ENCODE peak calls at places on chromosomes 2 and 18, in eight cellular contexts. Y is WERI-Rb-1, B is fibroblast of lung, V is foreskin fibroblast, O is ovary, X is left ventricle myocardium inferior, I is H1, T is sigmoid colon. E is an unnamed sample.

GRCh38 chr2:195898505-195898904 is 170.1 kb downstream of the DNAH7 start:
- DNase-seq in Y (no peak), B (peak), V (peak), O (peak), X (peak), I (no peak), T (peak), E (peak)

GRCh38 chr18:13653746-13654455 is 72.5 kb downstream of the FAM210A start:
- DNase-seq in Y (peak), B (no peak), V (no peak), O (no peak), X (no peak), I (no peak), T (no peak), E (no peak)

GRCh38 chr2:169362346-169363026 is at the start of gene LRP2:
- DNase-seq in Y (peak), B (no peak), V (peak), O (no peak), X (no peak), I (peak), T (no peak), E (no peak)

GRCh38 chr2:129178356-129178755 is 801.1 kb upstream of the RAB6C start:
- DNase-seq in Y (no peak), B (peak), V (peak), O (no peak), X (peak), I (no peak), T (no peak), E (no peak)

GRCh38 chr18:42414756-42415454 is 459.9 kb downstream of the PIK3C3 start:
- DNase-seq in Y (no peak), B (peak), V (no peak), O (peak), X (no peak), I (no peak), T (no peak), E (peak)

GRCh38 chr2:207035855-207036254 is 96.5 kb downstream of the CPO start:
- DNase-seq in Y (no peak), B (no peak), V (no peak), O (no peak), X (no peak), I (no peak), T (no peak), E (no peak)

GRCh38 chr2:137964066-137964858 is at the start of gene HNMT:
- DNase-seq in Y (no peak), B (peak), V (peak), O (peak), X (no peak), I (peak), T (peak), E (no peak)

GRCh38 chr2:232667989-232668583 is 29.0 kb upstream of the GIGYF2 start:
- DNase-seq in Y (no peak), B (peak), V (no peak), O (no peak), X (no peak), I (no peak), T (no peak), E (no peak)

GRCh38 chr2:40127890-40128548 is 323.9 kb downstream of the SLC8A1 start:
- DNase-seq in Y (no peak), B (peak), V (peak), O (no peak), X (no peak), I (no peak), T (no peak), E (peak)

GRCh38 chr18:23141022-23141999 is 6.0 kb downstream of the CABLES1 start:
- DNase-seq in Y (no peak), B (no peak), V (peak), O (peak), X (peak), I (no peak), T (no peak), E (no peak)

GRCh38 chr2:222861411-222862067 is 703 bp downstream of the ACSL3 start:
- DNase-seq in Y (peak), B (peak), V (peak), O (peak), X (peak), I (no peak), T (peak), E (no peak)

GRCh38 chr2:54404270-54404669 is 51.9 kb upstream of the SPTBN1 start:
- DNase-seq in Y (no peak), B (peak), V (peak), O (no peak), X (no peak), I (no peak), T (no peak), E (no peak)

GRCh38 chr2:237864940-237865622 is 5.7 kb downstream of the RAMP1 start:
- DNase-seq in Y (no peak), B (peak), V (no peak), O (peak), X (no peak), I (peak), T (peak), E (no peak)

GRCh38 chr2:239926587-239927234 is 98.4 kb downstream of the NDUFA10 start:
- DNase-seq in Y (peak), B (peak), V (no peak), O (no peak), X (peak), I (no peak), T (no peak), E (no peak)

GRCh38 chr2:54808642-54809041 is 85.2 kb downstream of the EML6 start:
- DNase-seq in Y (no peak), B (no peak), V (peak), O (no peak), X (no peak), I (no peak), T (no peak), E (no peak)

GRCh38 chr2:85605406-85606115 is 3.1 kb upstream of the TMEM150A start:
- DNase-seq in Y (no peak), B (peak), V (peak), O (no peak), X (no peak), I (no peak), T (peak), E (peak)

GRCh38 chr2:84785950-84786349 is 94.9 kb downstream of the TRABD2A start:
- DNase-seq in Y (no peak), B (no peak), V (no peak), O (no peak), X (no peak), I (no peak), T (no peak), E (no peak)

GRCh38 chr2:197307933-197308521 is 2.6 kb downstream of the ANKRD44 start:
- DNase-seq in Y (no peak), B (no peak), V (no peak), O (no peak), X (no peak), I (no peak), T (no peak), E (no peak)

GRCh38 chr18:36129300-36130038 is at the start of the genes ELP2 and SLC39A6:
- DNase-seq in Y (peak), B (peak), V (peak), O (peak), X (peak), I (peak), T (peak), E (peak)

GRCh38 chr2:240965905-240966456 is 32.4 kb upstream of the SNED1 start:
- DNase-seq in Y (no peak), B (no peak), V (no peak), O (peak), X (peak), I (peak), T (no peak), E (no peak)

GRCh38 chr2:38394903-38395341 is 17.8 kb upstream of the ATL2 start:
- DNase-seq in Y (no peak), B (peak), V (peak), O (no peak), X (no peak), I (no peak), T (no peak), E (peak)

GRCh38 chr2:237162959-237163358 is 77.3 kb downstream of the COPS8 start:
- DNase-seq in Y (no peak), B (no peak), V (no peak), O (no peak), X (no peak), I (no peak), T (no peak), E (no peak)

GRCh38 chr2:64608867-64609228 is 44.9 kb downstream of the SERTAD2 start:
- DNase-seq in Y (no peak), B (no peak), V (no peak), O (peak), X (peak), I (peak), T (peak), E (no peak)

GRCh38 chr2:234308814-234309195 is 188.1 kb downstream of the ARL4C start:
- DNase-seq in Y (no peak), B (peak), V (no peak), O (no peak), X (no peak), I (no peak), T (no peak), E (peak)

GRCh38 chr2:109645412-109646184 is 31.4 kb downstream of the SOWAHC start:
- DNase-seq in Y (no peak), B (no peak), V (no peak), O (no peak), X (no peak), I (no peak), T (no peak), E (no peak)

GRCh38 chr18:49666045-49666444 is 104.2 kb downstream of the LIPG start:
- DNase-seq in Y (no peak), B (peak), V (peak), O (no peak), X (no peak), I (no peak), T (no peak), E (no peak)

DNA sequence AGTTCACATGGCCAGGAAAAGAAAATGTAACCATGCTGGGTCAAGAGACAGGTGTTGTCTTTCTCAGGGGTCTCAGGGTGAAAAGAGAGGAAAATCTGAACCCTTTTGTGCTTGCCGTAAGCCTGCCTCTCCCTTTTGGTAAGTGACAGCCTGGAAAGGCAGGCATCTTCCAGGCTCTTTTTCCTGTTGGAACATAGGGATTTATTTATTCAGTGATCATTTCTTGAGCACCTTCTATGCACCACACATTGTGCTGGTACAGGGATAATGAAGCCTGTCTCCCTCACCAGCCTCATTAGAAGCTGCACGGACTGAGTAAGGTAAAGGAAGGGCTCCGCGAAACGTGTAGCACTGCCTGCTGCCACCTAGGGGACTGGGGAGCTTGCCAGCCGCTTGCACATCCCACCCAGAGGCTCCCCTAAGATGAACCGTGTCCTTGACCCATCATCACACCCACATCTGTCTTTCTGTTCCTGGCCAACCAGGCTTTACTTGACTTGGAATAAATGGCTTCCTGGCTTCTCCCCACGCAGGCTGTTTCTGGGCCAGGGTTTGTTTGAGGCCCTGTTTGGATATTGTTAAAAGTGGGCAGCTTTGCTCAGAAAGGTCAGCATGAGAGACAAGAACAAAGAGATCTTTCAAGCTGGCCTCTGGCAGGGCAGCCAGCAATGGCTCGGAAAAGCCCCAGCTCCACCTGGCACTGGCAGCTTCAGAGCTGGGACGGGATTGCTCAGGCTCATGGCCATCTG is 73.3 kb upstream of the MCFD2 start:
- DNase-seq in Y (peak), B (peak), V (peak), O (peak), X (no peak), I (no peak), T (peak), E (no peak)
- TF ChIP-seq CTCF in Y (peak), B (no peak), V (no peak), O (no peak), X (peak), I (peak), T (no peak), E (peak)

DNA sequence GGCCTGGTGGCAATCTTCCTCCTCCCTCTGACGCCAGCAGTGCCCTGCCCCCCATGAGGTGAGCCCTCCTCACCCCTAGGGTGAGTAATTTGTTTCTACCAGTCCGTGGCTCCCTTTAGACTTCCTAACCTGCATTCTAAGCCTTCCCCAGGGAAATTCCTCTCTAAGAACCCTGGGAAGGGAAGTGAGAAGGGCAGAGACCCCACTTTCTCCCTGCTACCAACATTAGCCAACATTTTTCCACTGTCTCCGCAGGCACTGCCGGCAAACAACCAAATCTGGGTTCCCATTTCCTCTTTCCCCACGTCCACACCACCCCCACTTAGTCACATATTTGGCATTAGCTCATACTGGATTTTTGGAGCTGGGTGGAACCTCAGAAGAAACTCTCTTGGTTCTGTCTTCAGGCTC is 69.3 kb downstream of the NRP2 start:
- DNase-seq in Y (no peak), B (peak), V (no peak), O (no peak), X (no peak), I (no peak), T (no peak), E (no peak)
- H3K4me3 ChIP-seq in Y (no peak), B (no peak), V (no peak), O (no peak), X (no peak), I (no peak), T (no peak), E (no peak)

DNA sequence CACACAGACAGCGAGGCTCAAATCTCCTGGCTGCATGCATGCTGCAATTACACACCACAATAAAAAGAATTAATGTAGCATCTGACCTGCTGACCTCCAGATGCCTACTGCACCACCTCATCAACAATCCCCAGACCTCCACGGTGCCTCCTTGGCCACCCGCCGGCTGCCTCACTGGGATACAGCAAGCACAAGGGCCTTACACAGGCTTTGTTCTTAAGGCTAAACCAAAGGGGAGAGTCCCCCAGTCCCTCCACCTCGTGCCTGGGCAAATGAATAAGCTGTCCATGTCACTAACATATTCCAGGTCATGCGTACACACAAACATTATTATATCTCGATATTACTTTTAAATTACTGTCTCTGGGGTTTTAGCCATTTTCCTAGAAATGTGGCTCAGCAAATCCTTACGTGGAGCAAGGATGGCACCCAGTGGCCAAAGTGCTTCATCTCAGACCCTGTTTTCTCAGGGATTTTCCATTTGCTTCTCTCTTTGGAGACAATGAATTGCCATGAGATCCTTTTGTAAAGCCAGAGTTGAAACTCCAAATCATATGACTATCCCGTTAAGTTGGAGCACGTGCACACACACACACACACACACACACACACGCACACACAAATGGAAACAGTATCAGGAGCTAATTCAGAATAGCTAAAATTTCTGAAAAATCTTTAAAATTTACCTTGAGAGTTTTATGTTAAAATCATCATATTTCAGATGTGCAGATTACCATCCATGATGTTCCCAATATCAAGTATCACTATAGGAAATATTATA is 313.8 kb downstream of the PDE11A start:
- DNase-seq in Y (peak), B (peak), V (peak), O (peak), X (no peak), I (peak), T (no peak), E (peak)
- TF ChIP-seq CTCF in Y (peak), B (peak), V (peak), O (peak), X (peak), I (peak), T (peak), E (peak)

GRCh38 chr2:191686079-191686478 is 8.1 kb downstream of the NABP1 start:
- DNase-seq in Y (no peak), B (no peak), V (no peak), O (no peak), X (no peak), I (no peak), T (no peak), E (no peak)

GRCh38 chr2:191686658-191687057 is 8.7 kb downstream of the NABP1 start:
- DNase-seq in Y (no peak), B (no peak), V (no peak), O (no peak), X (no peak), I (no peak), T (no peak), E (no peak)

GRCh38 chr2:191690327-191690726 is 12.4 kb downstream of the NABP1 start:
- DNase-seq in Y (no peak), B (no peak), V (no peak), O (no peak), X (no peak), I (no peak), T (no peak), E (no peak)

GRCh38 chr2:191688934-191689695 is 11.2 kb downstream of the NABP1 start:
- DNase-seq in Y (no peak), B (peak), V (peak), O (no peak), X (no peak), I (no peak), T (no peak), E (peak)

DNA sequence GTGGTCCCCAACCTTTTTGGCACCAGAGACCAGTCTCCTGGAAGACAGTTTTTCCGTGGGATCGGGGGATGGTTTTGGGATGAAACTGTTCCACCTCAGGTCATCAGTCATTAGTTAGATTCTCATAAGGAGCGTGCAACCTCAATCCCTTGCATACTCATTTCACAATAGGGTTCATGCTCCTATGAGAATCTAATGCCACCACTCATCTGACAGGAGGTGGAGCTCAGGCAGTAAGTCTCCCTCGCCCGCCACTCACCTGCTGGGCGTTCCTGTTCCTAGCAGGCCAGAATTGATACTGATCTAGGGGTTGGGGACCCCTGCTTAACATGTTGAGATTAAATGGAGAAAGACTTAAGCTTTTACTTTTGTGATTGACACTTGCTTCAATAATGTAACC is 9.9 kb downstream of the NABP1 start:
- DNase-seq in Y (no peak), B (no peak), V (no peak), O (no peak), X (no peak), I (no peak), T (no peak), E (no peak)
- H3K4me3 ChIP-seq in Y (no peak), B (no peak), V (no peak), O (no peak), X (no peak), I (no peak), T (no peak), E (no peak)

DNA sequence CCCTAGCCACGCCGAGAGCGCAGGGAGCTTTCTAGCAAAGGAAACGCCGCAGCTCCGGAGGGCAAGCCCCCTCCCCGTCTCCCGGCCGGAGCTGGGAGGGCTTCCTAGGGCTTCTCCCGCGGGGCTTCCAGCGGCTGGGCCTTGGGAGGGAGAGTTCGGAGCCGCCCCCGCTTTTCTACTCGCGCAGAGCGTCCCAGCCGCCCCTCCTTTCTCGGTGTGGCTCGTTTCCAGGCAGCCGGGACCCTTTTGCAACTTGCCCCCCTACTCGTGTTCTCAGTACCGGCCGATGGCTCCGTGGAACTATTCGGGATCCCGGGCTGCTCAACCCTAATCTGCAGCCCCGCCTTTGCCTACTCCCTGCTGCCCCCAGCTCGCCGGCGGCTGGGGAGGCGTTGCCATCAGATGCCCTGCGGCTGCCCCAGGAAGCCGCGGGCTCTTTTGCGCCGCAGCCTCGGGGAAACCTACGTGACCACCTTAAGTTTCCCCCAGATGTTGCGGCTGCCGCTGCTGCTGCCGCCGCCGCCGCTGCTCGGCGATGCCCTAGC is 1.5 kb upstream of the NR4A2 start:
- DNase-seq in Y (peak), B (peak), V (peak), O (peak), X (peak), I (peak), T (peak), E (no peak)
- TF ChIP-seq CTCF in Y (no peak), B (peak), V (no peak), O (no peak), X (no peak), I (no peak), T (no peak), E (no peak)

GRCh38 chr2:69013123-69013836 is at the start of gene ANTXR1:
- DNase-seq in Y (peak), B (peak), V (peak), O (peak), X (peak), I (peak), T (peak), E (peak)
- H3K4me3 ChIP-seq in Y (peak), B (peak), V (peak), O (peak), X (peak), I (peak), T (peak), E (peak)

DNA sequence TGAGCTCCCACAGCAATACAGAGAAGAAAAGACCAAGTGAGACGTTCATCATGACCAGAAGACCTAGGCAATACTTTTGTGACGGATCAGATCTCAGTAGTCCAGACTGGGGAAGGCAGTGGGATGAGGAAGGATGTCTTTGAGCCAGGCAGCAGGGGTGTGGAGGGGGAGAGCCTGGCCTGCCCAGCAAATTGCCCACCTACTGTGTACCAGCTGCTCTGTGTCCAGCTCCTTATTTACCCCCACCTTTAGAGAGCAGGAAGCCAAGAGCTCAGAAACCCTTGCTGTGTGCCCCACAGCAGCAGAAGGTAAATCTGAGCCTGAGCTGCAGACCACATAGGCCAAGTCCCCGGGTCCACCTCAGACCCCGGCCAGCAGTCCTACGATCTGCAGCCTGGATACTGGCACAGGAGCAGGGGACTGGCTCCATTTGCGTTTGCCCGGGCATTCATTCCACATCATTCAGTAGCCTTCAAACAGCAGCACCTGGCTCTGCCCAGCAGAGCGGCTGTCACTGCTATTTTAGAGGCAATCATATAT is 110.1 kb upstream of the FZD7 start:
- DNase-seq in Y (no peak), B (no peak), V (no peak), O (no peak), X (no peak), I (no peak), T (no peak), E (no peak)
- TF ChIP-seq CTCF in Y (no peak), B (no peak), V (no peak), O (no peak), X (no peak), I (no peak), T (no peak), E (no peak)

E was measured in astrocyte of the cerebellum.